ENCODE peak calls at places on chromosome X, in five cellular contexts. D is T-helper 17 cell; K is stimulated activated naive CD8-positive, alpha-beta T cell treated with anti-CD3 and anti-CD28 coated beads, Interleukin-15, amount 100 ng/mL, for 72 hours; W is Right ventricle myocardium superior; R is stimulated activated effector memory CD8-positive, alpha-beta T cell treated with anti-CD3 and anti-CD28 coated beads, Interleukin-12 subunit alpha, Interleukin-12 subunit beta, amount 100 ng/mL, for 72 hours. Y is an unnamed sample.

GRCh38 chrX:10769165-10769564 is 148.8 kb upstream of the MID1 start:
- ATAC-seq in R (no peak), W (peak), K (no peak), D (no peak), Y (no peak)

GRCh38 chrX:11261260-11261659 is 32.0 kb upstream of the AMELX start:
- ATAC-seq in D (no peak), R (no peak), W (no peak), K (no peak), Y (no peak)

GRCh38 chrX:130676861-130677260 is 226.1 kb downstream of the ENOX2 start:
- ATAC-seq in K (no peak), R (no peak), D (no peak), W (no peak), Y (no peak)

GRCh38 chrX:74534569-74535038 is 79.8 kb downstream of the RLIM start:
- ATAC-seq in D (peak), K (peak), R (peak), W (no peak), Y (no peak)

GRCh38 chrX:119885554-119886428 is 9.9 kb upstream of the AKAP14 start:
- ATAC-seq in K (peak), D (peak), W (no peak), R (peak), Y (no peak)

GRCh38 chrX:155108427-155108826 is 37.1 kb downstream of the BRCC3 start:
- ATAC-seq in W (no peak), R (peak), K (peak), D (no peak), Y (no peak)

GRCh38 chrX:108219949-108220601 is 128.5 kb downstream of the ATG4A start:
- ATAC-seq in K (no peak), R (no peak), W (no peak), D (no peak), Y (no peak)

GRCh38 chrX:103405009-103405333 is 28.6 kb downstream of the BEX3 start:
- ATAC-seq in W (no peak), R (no peak), D (no peak), K (peak), Y (no peak)

GRCh38 chrX:134158821-134159512 is 78.0 kb upstream of the CCDC160 start:
- ATAC-seq in K (peak), D (no peak), W (no peak), R (peak), Y (no peak)

GRCh38 chrX:17967888-17968287 is 106.8 kb upstream of the RAI2 start:
- ATAC-seq in W (peak), D (no peak), R (no peak), K (no peak), Y (no peak)

GRCh38 chrX:13658602-13659001 is 5.7 kb downstream of the TCEANC start:
- ATAC-seq in K (no peak), D (peak), R (no peak), W (peak), Y (peak)

GRCh38 chrX:71550578-71550977 is 17.7 kb downstream of the OGT start:
- ATAC-seq in W (no peak), R (peak), K (peak), D (no peak), Y (no peak)

GRCh38 chrX:65608021-65608420 is 59.4 kb upstream of the MSN start:
- ATAC-seq in D (no peak), W (no peak), R (no peak), K (no peak), Y (peak)

GRCh38 chrX:109704563-109704962 is 28.5 kb downstream of the ACSL4 start:
- ATAC-seq in K (peak), R (peak), W (no peak), D (no peak), Y (no peak)

GRCh38 chrX:8657883-8658282 is 74.1 kb downstream of the ANOS1 start:
- ATAC-seq in W (no peak), D (no peak), K (no peak), R (no peak), Y (no peak)

GRCh38 chrX:153768311-153769157 is 4.5 kb downstream of the PLXNB3 start:
- ATAC-seq in D (no peak), K (no peak), R (no peak), W (no peak), Y (no peak)

GRCh38 chrX:115902995-115903394 is 267.5 kb upstream of the AGTR2 start:
- ATAC-seq in W (no peak), K (no peak), D (no peak), R (no peak), Y (no peak)

GRCh38 chrX:149515954-149516602 is 11.0 kb upstream of the IDS start:
- ATAC-seq in R (no peak), D (no peak), K (no peak), W (peak), Y (no peak)

GRCh38 chrX:57573754-57574153 is 18.1 kb upstream of the ZXDB start:
- ATAC-seq in W (no peak), D (peak), K (no peak), R (no peak), Y (no peak)

GRCh38 chrX:112645774-112646173 is 34.0 kb downstream of the LHFPL1 start:
- ATAC-seq in D (no peak), K (peak), R (peak), W (no peak), Y (no peak)

GRCh38 chrX:41946973-41947612 is 23.7 kb upstream of the CASK start:
- ATAC-seq in R (peak), K (no peak), D (no peak), W (no peak), Y (no peak)

GRCh38 chrX:67523002-67523711 is 20.7 kb upstream of the AR start:
- ATAC-seq in R (no peak), D (no peak), K (no peak), W (no peak), Y (no peak)

GRCh38 chrX:83336464-83336863 is 171.6 kb upstream of the POU3F4 start:
- ATAC-seq in D (no peak), K (no peak), W (no peak), R (no peak), Y (no peak)

GRCh38 chrX:12210196-12210815 is 72.0 kb downstream of the FRMPD4 start:
- ATAC-seq in K (no peak), R (no peak), W (no peak), D (no peak), Y (no peak)

GRCh38 chrX:39133971-39134370 is 332.7 kb downstream of the MID1IP1 start:
- ATAC-seq in D (no peak), W (peak), R (no peak), K (no peak), Y (no peak)

GRCh38 chrX:68912113-68912980 is 83.5 kb downstream of the EFNB1 start:
- ATAC-seq in W (no peak), R (no peak), K (no peak), D (no peak), Y (no peak)

GRCh38 chrX:11555759-11556158 is 110.0 kb downstream of the ARHGAP6 start:
- ATAC-seq in D (no peak), K (no peak), R (no peak), W (no peak), Y (no peak)

GRCh38 chrX:66013195-66013816 is 26.6 kb downstream of the VSIG4 start:
- ATAC-seq in R (no peak), K (no peak), W (peak), D (no peak), Y (peak)

GRCh38 chrX:69546417-69546816 is 42.3 kb downstream of the NALF2 start:
- ATAC-seq in W (no peak), D (no peak), R (no peak), K (no peak), Y (no peak)

GRCh38 chrX:40867352-40867751 is 132.0 kb upstream of the MED14 start:
- ATAC-seq in W (peak), R (no peak), D (no peak), K (no peak), Y (no peak)

GRCh38 chrX:149982310-149982709 is 44.0 kb upstream of the EOLA2 start:
- ATAC-seq in W (peak), R (no peak), D (no peak), K (no peak), Y (no peak)